ENCODE peak calls at places on chromosomes 5 and 9, in nine cellular contexts. C, F, J, E, O, R, Y, Q and S are unnamed samples.

GRCh38 chr5:60382761-60383160 is 317.2 kb downstream of the DEPDC1B start:
- DNase-seq in C (no peak), F (peak), J (peak), E (no peak), O (no peak), R (peak), Y (peak), Q (no peak), S (peak)

GRCh38 chr5:10701567-10702039 is 59.4 kb downstream of the DAP start:
- DNase-seq in C (no peak), F (peak), J (peak), E (peak), O (no peak), R (peak), Y (peak), Q (no peak), S (peak)

GRCh38 chr5:159928122-159928960 is 12.1 kb downstream of the ADRA1B start:
- DNase-seq in C (peak), F (peak), J (peak), E (peak), O (peak), R (peak), Y (peak), Q (peak), S (no peak)

GRCh38 chr5:109803854-109804253 is 114.1 kb downstream of the MAN2A1 start:
- DNase-seq in C (no peak), F (no peak), J (no peak), E (no peak), O (no peak), R (no peak), Y (no peak), Q (no peak), S (no peak)

GRCh38 chr9:68555416-68555815 is 14.7 kb upstream of the TMEM252 start:
- DNase-seq in C (no peak), F (no peak), J (no peak), E (no peak), O (no peak), R (no peak), Y (no peak), Q (no peak), S (no peak)

GRCh38 chr9:87267701-87268100 is 230.0 kb upstream of the DAPK1 start:
- DNase-seq in C (peak), F (peak), J (peak), E (no peak), O (no peak), R (no peak), Y (peak), Q (no peak), S (peak)

GRCh38 chr5:56167522-56167921 is 65.6 kb downstream of the ANKRD55 start:
- DNase-seq in C (no peak), F (peak), J (peak), E (no peak), O (no peak), R (peak), Y (no peak), Q (no peak), S (no peak)

GRCh38 chr5:141510160-141510559 is 21.3 kb downstream of the PCDHGC5 start:
- DNase-seq in C (no peak), F (no peak), J (no peak), E (no peak), O (no peak), R (no peak), Y (no peak), Q (no peak), S (no peak)

GRCh38 chr5:96651948-96652753 is 10.0 kb upstream of the CAST start:
- DNase-seq in C (no peak), F (no peak), J (no peak), E (no peak), O (no peak), R (no peak), Y (no peak), Q (no peak), S (no peak)

GRCh38 chr5:150161242-150162141 is 5.1 kb upstream of the CDX1 start:
- DNase-seq in C (peak), F (peak), J (peak), E (peak), O (peak), R (peak), Y (peak), Q (peak), S (peak)

GRCh38 chr5:142323480-142324376 is 1.1 kb downstream of the SPRY4 start:
- DNase-seq in C (peak), F (peak), J (no peak), E (peak), O (no peak), R (peak), Y (peak), Q (peak), S (peak)

GRCh38 chr5:173890195-173890951 is 2.2 kb downstream of the CPEB4 start:
- DNase-seq in C (peak), F (peak), J (peak), E (peak), O (no peak), R (peak), Y (peak), Q (no peak), S (peak)

GRCh38 chr5:66675369-66675768 is 79.2 kb downstream of the MAST4 start:
- DNase-seq in C (no peak), F (no peak), J (no peak), E (no peak), O (no peak), R (no peak), Y (no peak), Q (no peak), S (no peak)

GRCh38 chr9:71709384-71709783 is 58.9 kb downstream of the CEMIP2 start:
- DNase-seq in C (no peak), F (no peak), J (no peak), E (no peak), O (no peak), R (no peak), Y (no peak), Q (no peak), S (no peak)

GRCh38 chr5:170262061-170262764 is 29.4 kb downstream of the C5orf58 start:
- DNase-seq in C (no peak), F (no peak), J (no peak), E (no peak), O (no peak), R (no peak), Y (no peak), Q (no peak), S (no peak)

GRCh38 chr5:1038417-1039209 is 30.0 kb downstream of the NKD2 start:
- DNase-seq in C (peak), F (no peak), J (no peak), E (no peak), O (peak), R (no peak), Y (no peak), Q (peak), S (no peak)

GRCh38 chr9:27272103-27272502 is 24.8 kb downstream of the EQTN start:
- DNase-seq in C (no peak), F (no peak), J (no peak), E (no peak), O (no peak), R (no peak), Y (no peak), Q (no peak), S (no peak)

GRCh38 chr5:37326536-37326935 is 44.4 kb downstream of the NUP155 start:
- DNase-seq in C (no peak), F (no peak), J (no peak), E (no peak), O (no peak), R (no peak), Y (no peak), Q (no peak), S (no peak)

GRCh38 chr9:9942764-9943424 is 669.9 kb downstream of the PTPRD start:
- DNase-seq in C (peak), F (peak), J (peak), E (peak), O (peak), R (peak), Y (peak), Q (peak), S (peak)

GRCh38 chr5:14242447-14242846 is 99.3 kb downstream of the TRIO start:
- DNase-seq in C (no peak), F (no peak), J (no peak), E (no peak), O (no peak), R (no peak), Y (no peak), Q (no peak), S (no peak)

GRCh38 chr9:133618726-133619125 is 9.5 kb upstream of the FAM163B start:
- DNase-seq in C (no peak), F (no peak), J (no peak), E (no peak), O (peak), R (no peak), Y (no peak), Q (no peak), S (no peak)

GRCh38 chr5:124790895-124791732 is 44.7 kb upstream of the ZNF608 start:
- DNase-seq in C (no peak), F (no peak), J (peak), E (no peak), O (no peak), R (no peak), Y (peak), Q (no peak), S (peak)

GRCh38 chr9:30078195-30078594 is 2306.2 kb upstream of the ACO1 start:
- DNase-seq in C (no peak), F (no peak), J (no peak), E (no peak), O (no peak), R (no peak), Y (no peak), Q (no peak), S (no peak)

GRCh38 chr9:86405926-86406325 is 51.7 kb upstream of the TUT7 start:
- DNase-seq in C (no peak), F (peak), J (peak), E (no peak), O (no peak), R (peak), Y (peak), Q (no peak), S (peak)

GRCh38 chr5:39411051-39411450 is 13.7 kb downstream of the DAB2 start:
- DNase-seq in C (no peak), F (peak), J (peak), E (no peak), O (no peak), R (peak), Y (peak), Q (no peak), S (no peak)

GRCh38 chr5:7714119-7714518 is 136.8 kb downstream of the CFAP90 start:
- DNase-seq in C (no peak), F (peak), J (peak), E (no peak), O (no peak), R (no peak), Y (no peak), Q (no peak), S (no peak)

GRCh38 chr5:180343846-180344327 is 9.2 kb downstream of the GFPT2 start:
- DNase-seq in C (no peak), F (peak), J (peak), E (no peak), O (no peak), R (peak), Y (peak), Q (peak), S (no peak)

GRCh38 chr9:34550681-34551270 is 28.0 kb upstream of the ENHO start:
- DNase-seq in C (no peak), F (no peak), J (no peak), E (no peak), O (peak), R (no peak), Y (no peak), Q (no peak), S (no peak)

GRCh38 chr5:33370135-33370472 is 70.7 kb upstream of the TARS1 start:
- DNase-seq in C (no peak), F (peak), J (peak), E (no peak), O (no peak), R (no peak), Y (peak), Q (no peak), S (no peak)

GRCh38 chr9:17625644-17626388 is 47.0 kb downstream of the SH3GL2 start:
- DNase-seq in C (no peak), F (no peak), J (no peak), E (no peak), O (no peak), R (no peak), Y (no peak), Q (no peak), S (no peak)

GRCh38 chr9:33637881-33638280 is 113.8 kb downstream of the ANKRD18B start:
- DNase-seq in C (no peak), F (no peak), J (no peak), E (no peak), O (no peak), R (no peak), Y (no peak), Q (no peak), S (no peak)

GRCh38 chr5:168987540-168988300 is 313.2 kb downstream of the SLIT3 start:
- DNase-seq in C (peak), F (peak), J (peak), E (peak), O (no peak), R (peak), Y (peak), Q (peak), S (peak)

DNA sequence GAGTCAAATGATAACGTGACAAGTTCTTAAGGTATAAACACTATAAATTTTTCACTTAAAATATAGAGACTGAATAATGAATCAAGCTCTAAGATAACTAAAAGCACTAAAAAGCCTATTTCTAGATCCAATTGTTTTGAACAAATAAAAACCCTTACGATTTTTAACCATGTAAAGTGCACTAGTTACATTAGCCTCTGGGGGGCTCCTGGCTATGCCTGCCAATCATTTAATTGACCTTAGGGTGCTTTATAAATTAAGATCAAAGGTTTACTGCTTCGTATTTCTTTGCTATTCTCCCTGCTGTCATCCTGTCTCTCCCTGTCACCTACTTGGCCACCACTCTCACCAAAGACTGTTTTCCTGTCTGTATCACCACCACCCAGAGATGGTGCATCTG is 133.4 kb downstream of the ESM1 start:
- DNase-seq in C (no peak), F (no peak), J (no peak), E (no peak), O (no peak), R (no peak), Y (no peak), Q (no peak), S (no peak)
- H3K4me3 ChIP-seq in C (no peak), F (no peak), J (no peak), E (no peak), O (no peak), R (no peak), Y (no peak), Q (no peak), S (no peak)

GRCh38 chr5:134071850-134072207 is 42.7 kb upstream of the TCF7 start:
- DNase-seq in C (no peak), F (no peak), J (no peak), E (no peak), O (no peak), R (no peak), Y (no peak), Q (no peak), S (no peak)
- H3K4me3 ChIP-seq in C (no peak), F (no peak), J (no peak), E (no peak), O (no peak), R (no peak), Y (no peak), Q (no peak), S (no peak)

GRCh38 chr5:54844905-54845566 is 140.4 kb downstream of the ESM1 start:
- DNase-seq in C (no peak), F (peak), J (peak), E (no peak), O (no peak), R (peak), Y (peak), Q (no peak), S (no peak)
- H3K4me3 ChIP-seq in C (no peak), F (no peak), J (no peak), E (no peak), O (peak), R (no peak), Y (no peak), Q (peak), S (no peak)

DNA sequence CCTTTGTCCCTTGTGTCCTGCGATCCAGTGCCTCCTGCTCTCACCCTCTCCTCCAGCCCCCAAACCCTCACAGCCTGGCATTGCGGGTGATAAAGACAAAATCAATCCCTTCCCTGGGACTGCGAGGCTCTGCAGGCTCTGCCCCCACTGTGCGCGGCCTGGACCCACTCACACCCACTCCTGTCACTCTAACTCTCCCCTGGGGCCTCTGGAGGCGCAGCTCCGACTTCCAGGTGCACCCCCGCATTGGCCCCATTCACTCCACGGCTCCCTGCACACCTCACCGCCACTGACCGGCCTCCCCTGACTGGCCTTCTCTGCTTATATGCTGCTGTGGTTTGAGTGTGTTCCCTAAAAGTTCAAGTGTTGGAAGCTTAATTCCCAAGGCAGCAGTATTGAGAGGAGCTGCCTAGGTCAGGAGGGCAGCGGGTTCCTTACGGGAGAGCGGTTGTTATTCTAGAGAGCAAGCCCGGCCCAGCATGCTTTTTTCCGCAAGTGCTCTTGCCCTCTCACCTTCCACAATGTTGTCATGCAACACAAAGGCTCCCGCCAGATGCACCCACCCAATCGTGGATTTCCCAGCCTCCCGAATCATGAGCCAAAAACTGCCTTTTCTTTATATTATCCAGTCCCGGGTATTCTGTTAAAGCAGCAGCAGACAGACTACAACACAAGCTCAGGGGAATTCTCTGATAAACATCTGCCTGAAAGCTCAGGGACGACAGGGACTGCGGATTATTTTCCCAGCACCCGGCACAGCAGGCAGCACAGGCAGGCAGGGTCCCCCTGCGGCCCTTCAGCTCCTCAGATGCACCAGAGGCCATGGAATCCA is 73.5 kb upstream of the LRRTM2 start:
- DNase-seq in C (no peak), F (no peak), J (no peak), E (peak), O (peak), R (no peak), Y (no peak), Q (no peak), S (no peak)
- H3K4me3 ChIP-seq in C (no peak), F (no peak), J (no peak), E (no peak), O (no peak), R (no peak), Y (no peak), Q (no peak), S (no peak)

GRCh38 chr5:103780794-103781193 is 218.2 kb upstream of the NUDT12 start:
- DNase-seq in C (no peak), F (no peak), J (no peak), E (no peak), O (no peak), R (no peak), Y (no peak), Q (no peak), S (no peak)

GRCh38 chr5:103774736-103775135 is 212.1 kb upstream of the NUDT12 start:
- DNase-seq in C (no peak), F (no peak), J (no peak), E (no peak), O (no peak), R (no peak), Y (no peak), Q (no peak), S (no peak)

GRCh38 chr5:103778915-103779314 is 216.3 kb upstream of the NUDT12 start:
- DNase-seq in C (no peak), F (no peak), J (no peak), E (no peak), O (peak), R (no peak), Y (no peak), Q (no peak), S (no peak)
- H3K4me3 ChIP-seq in C (no peak), F (no peak), J (no peak), E (no peak), O (no peak), R (no peak), Y (no peak), Q (no peak), S (no peak)